ENCODE peak calls at places on chromosomes 6 and 20, in four cellular contexts. Q is astrocyte, U is osteoblast, P is endodermal cell. Y is an unnamed sample.

GRCh38 chr6:42251911-42252637 is 34.4 kb upstream of the MRPS10 start:
- DNase-seq in P (no peak), U (peak; percentile 85), Q (peak; percentile 50), Y (peak; percentile 67)

GRCh38 chr6:43054206-43054943 is 724 bp upstream of the CUL7 start:
- DNase-seq in U (peak; percentile 64), Q (no peak), P (no peak), Y (no peak)

GRCh38 chr20:49320460-49320859 is 42.6 kb upstream of the ZNFX1 start:
- DNase-seq in U (peak; percentile 90), Q (peak; percentile 27), P (peak; percentile 91), Y (peak; percentile 24)

GRCh38 chr20:62622877-62623487 is 19.3 kb upstream of the SLCO4A1 start:
- DNase-seq in Q (no peak), P (no peak), U (no peak), Y (no peak)

GRCh38 chr20:41249371-41249770 is 68.2 kb downstream of the ZHX3 start:
- DNase-seq in P (no peak), Q (peak; percentile 88), U (peak; percentile 84), Y (no peak)

GRCh38 chr6:43636312-43636667 is 650 bp downstream of the MAD2L1BP start:
- DNase-seq in P (no peak), U (no peak), Q (peak; percentile 3), Y (no peak)

GRCh38 chr20:38117635-38118034 is 47.4 kb downstream of the TGM2 start:
- DNase-seq in U (no peak), P (peak; percentile 5), Q (peak; percentile 94), Y (no peak)

GRCh38 chr6:56522871-56523270 is 119.8 kb downstream of the DST start:
- DNase-seq in Q (no peak), P (no peak), U (no peak), Y (no peak)

GRCh38 chr6:37218501-37218900 is 39.1 kb upstream of the TBC1D22B start:
- DNase-seq in Q (no peak), U (no peak), P (peak; percentile 17), Y (no peak)

GRCh38 chr20:52410182-52410647 is 218.6 kb upstream of the ZFP64 start:
- DNase-seq in Q (peak; percentile 74), P (no peak), U (no peak), Y (peak; percentile 49)

GRCh38 chr6:12280458-12280857 is 9.7 kb upstream of the EDN1 start:
- DNase-seq in U (peak; percentile 64), P (no peak), Q (peak; percentile 56), Y (no peak)

GRCh38 chr6:118618676-118619377 is 32.6 kb downstream of the CEP85L start:
- DNase-seq in U (no peak), Q (peak; percentile 8), P (peak; percentile 90), Y (peak; percentile 51)

GRCh38 chr6:36897629-36898028 is 11.9 kb downstream of the C6orf89 start:
- DNase-seq in Q (no peak), P (peak; percentile 69), U (no peak), Y (no peak)

GRCh38 chr20:22465622-22466446 is 118.5 kb downstream of the FOXA2 start:
- DNase-seq in U (no peak), P (no peak), Q (no peak), Y (no peak)

GRCh38 chr20:4449977-4450715 is 271.6 kb upstream of the PRND start:
- DNase-seq in P (no peak), U (no peak), Q (peak; percentile 47), Y (no peak)

GRCh38 chr20:25669826-25670422 is 26.7 kb downstream of the ZNF337 start:
- DNase-seq in Q (peak; percentile 43), P (peak; percentile 76), U (peak; percentile 61), Y (no peak)

GRCh38 chr6:41694815-41695536 is 40.4 kb downstream of the TFEB start:
- DNase-seq in U (peak; percentile 95), Q (peak; percentile 26), P (no peak), Y (no peak)

GRCh38 chr6:7684843-7685242 is 41.1 kb upstream of the BMP6 start:
- DNase-seq in P (peak; percentile 92), U (no peak), Q (no peak), Y (no peak)

GRCh38 chr6:142013286-142013685 is 119.4 kb upstream of the GJE1 start:
- DNase-seq in U (peak; percentile 81), P (no peak), Q (peak; percentile 93), Y (no peak)
- H3K4me1 ChIP-seq in U (peaks cover 60% of the 10 kb centered on the region), P (peaks cover 6% of the 10 kb centered on the region), Q (peaks cover 58% of the 10 kb centered on the region), Y (no peaks in the 10 kb centered on the region)

GRCh38 chr6:13660273-13660672 is 45.1 kb downstream of the NOL7 start:
- DNase-seq in Q (no peak), U (no peak), P (no peak), Y (no peak)

GRCh38 chr6:13663986-13664385 is 47.6 kb downstream of the RANBP9 start:
- DNase-seq in P (no peak), U (no peak), Q (no peak), Y (no peak)

GRCh38 chr6:13660893-13661292 is 45.8 kb downstream of the NOL7 start:
- DNase-seq in P (no peak), U (no peak), Q (no peak), Y (no peak)

GRCh38 chr6:13662651-13663334 is 47.7 kb downstream of the NOL7 start:
- DNase-seq in P (no peak), Q (no peak), U (no peak), Y (no peak)

DNA sequence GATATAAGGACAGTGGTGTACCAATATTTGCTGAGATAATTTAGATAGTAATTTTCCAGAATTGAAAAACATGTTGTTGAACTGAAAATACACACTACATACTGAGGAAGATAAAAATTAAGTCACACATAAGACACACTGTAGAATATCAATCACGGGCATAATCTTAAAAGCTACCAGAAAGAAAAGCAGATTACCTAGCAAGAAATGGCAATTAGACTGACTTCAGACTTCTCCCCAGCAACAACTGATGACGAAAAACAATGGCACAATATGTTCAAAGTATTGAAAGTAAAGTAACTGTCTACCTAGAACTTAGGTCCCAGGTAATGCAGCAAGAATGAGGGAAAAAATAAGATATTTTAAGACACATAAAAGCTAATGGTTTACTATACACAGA is 46.5 kb downstream of the NOL7 start:
- DNase-seq in U (no peak), Q (no peak), P (no peak), Y (no peak)
- H3K4me1 ChIP-seq in U (no peaks in the 10 kb centered on the region), Q (no peaks in the 10 kb centered on the region), P (no peaks in the 10 kb centered on the region), Y (no peaks in the 10 kb centered on the region)

GRCh38 chr6:27141013-27141412 is 106.5 kb upstream of the PRSS16 start:
- DNase-seq in Q (no peak), U (no peak), P (no peak), Y (no peak)
- H3K4me1 ChIP-seq in Q (peaks cover 17% of the 10 kb centered on the region), U (peaks cover 14% of the 10 kb centered on the region), P (peaks cover 10% of the 10 kb centered on the region), Y (no peaks in the 10 kb centered on the region)

GRCh38 chr6:156974897-156975296 is 197.7 kb downstream of the ARID1B start:
- DNase-seq in P (no peak), Q (no peak), U (no peak), Y (no peak)
- H3K4me1 ChIP-seq in P (no peaks in the 10 kb centered on the region), Q (no peaks in the 10 kb centered on the region), U (peaks cover 11% of the 10 kb centered on the region), Y (peaks cover 13% of the 10 kb centered on the region)

GRCh38 chr20:1813674-1814635 is 81.3 kb upstream of the SIRPA start:
- DNase-seq in P (peak; percentile 10), U (no peak), Q (no peak), Y (no peak)
- H3K4me1 ChIP-seq in P (no peaks in the 10 kb centered on the region), U (peaks cover 77% of the 10 kb centered on the region), Q (peaks cover 62% of the 10 kb centered on the region), Y (no peaks in the 10 kb centered on the region)

GRCh38 chr6:132969188-132969587 is 154.8 kb downstream of the RPS12 start:
- DNase-seq in Q (peak; percentile 71), P (no peak), U (no peak), Y (no peak)
- H3K4me1 ChIP-seq in Q (peaks cover 7% of the 10 kb centered on the region), P (no peaks in the 10 kb centered on the region), U (no peaks in the 10 kb centered on the region), Y (no peaks in the 10 kb centered on the region)

DNA sequence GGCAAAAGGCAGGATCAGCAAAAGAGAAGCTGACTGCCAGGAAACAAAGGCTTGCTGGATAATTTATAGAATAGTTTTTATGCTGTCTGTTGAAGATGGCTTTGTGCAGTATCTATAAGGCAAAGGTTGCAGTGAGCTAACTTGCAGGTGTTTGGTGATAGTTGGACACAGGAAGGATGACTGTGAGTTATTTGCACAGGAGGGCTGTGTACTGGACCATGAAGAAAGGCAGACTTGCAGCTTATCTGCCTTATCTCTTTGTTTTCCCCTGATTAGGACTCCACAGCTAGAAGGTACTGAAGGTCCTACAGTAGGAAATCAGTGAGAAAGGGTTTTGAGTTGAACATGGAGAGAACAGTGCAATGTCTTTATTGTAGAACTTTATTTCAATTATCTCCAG is 2.1 kb downstream of the BTN1A1 start:
- DNase-seq in U (no peak), Q (no peak), P (no peak), Y (peak; percentile 64)
- H3K4me1 ChIP-seq in U (no peaks in the 10 kb centered on the region), Q (no peaks in the 10 kb centered on the region), P (peaks cover 6% of the 10 kb centered on the region), Y (no peaks in the 10 kb centered on the region)

GRCh38 chr6:127784468-127784867 is 116.4 kb downstream of the THEMIS start:
- DNase-seq in U (no peak), Q (no peak), P (no peak), Y (no peak)
- H3K4me1 ChIP-seq in U (no peaks in the 10 kb centered on the region), Q (no peaks in the 10 kb centered on the region), P (no peaks in the 10 kb centered on the region), Y (no peaks in the 10 kb centered on the region)